ENCODE peak calls at places on chromosome 1, in ten cellular contexts. K is activated CD4-positive, alpha-beta T cell treated with anti-CD3 and anti-CD28 coated beads for 36 hours; W is globus pallidus; H is posterior vena cava; E is neural progenitor cell; Q is EL; Y is HTR-8/SVneo; C is astrocyte of the spinal cord; O is ELR; X is stimulated activated CD4-positive, alpha-beta T cell treated with anti-CD3 and anti-CD28 coated beads, Interleukin-4, amount 100 ng/mL, for 48 hours. U is an unnamed sample.
A peak's percentile ranks its signal among the peaks of the same experiment; 100 is the strongest.

GRCh38 chr1:222095606-222096475 is 354.0 kb upstream of the DUSP10 start:
- DNase-seq in K (peak; percentile 75), H (no peak), Y (peak; percentile 15), C (no peak), Q (peak; percentile 20), X (peak; percentile 45), O (peak; percentile 48), W (no peak), E (peak; percentile 51), U (peak; percentile 40)

GRCh38 chr1:82108843-82109242 is 308.1 kb downstream of the ADGRL2 start:
- DNase-seq in Q (no peak), W (no peak), Y (no peak), K (no peak), C (no peak), H (no peak), O (no peak), E (no peak), X (no peak), U (no peak)

GRCh38 chr1:238677567-238677966 is 708.8 kb upstream of the CHRM3 start:
- DNase-seq in Q (peak; percentile 65), Y (no peak), W (no peak), K (no peak), C (peak; percentile 35), H (no peak), O (peak; percentile 87), X (no peak), E (no peak), U (no peak)

GRCh38 chr1:87451229-87451900 is 122.7 kb downstream of the LMO4 start:
- DNase-seq in O (no peak), E (no peak), X (no peak), Y (no peak), Q (no peak), H (no peak), C (no peak), K (no peak), W (no peak), U (no peak)

GRCh38 chr1:159171688-159172501 is 480 bp downstream of the CADM3 start:
- DNase-seq in H (no peak), Q (peak; percentile 18), K (no peak), C (no peak), Y (no peak), X (no peak), O (no peak), W (no peak), E (peak; percentile 75), U (no peak)

GRCh38 chr1:208851376-208851775 is 607.2 kb upstream of the PLXNA2 start:
- DNase-seq in W (no peak), O (no peak), E (no peak), Y (no peak), C (no peak), H (no peak), K (no peak), Q (no peak), X (no peak), U (no peak)

GRCh38 chr1:198542632-198543031 is 2.2 kb upstream of the ATP6V1G3 start:
- DNase-seq in E (no peak), H (no peak), X (no peak), K (no peak), C (no peak), W (no peak), Y (no peak), Q (no peak), O (no peak), U (no peak)

GRCh38 chr1:2233997-2234761 is 6.1 kb downstream of the SKI start:
- DNase-seq in K (peak; percentile 81), X (no peak), Q (peak; percentile 89), O (peak; percentile 77), Y (no peak), H (peak; percentile 98), C (peak; percentile 75), E (no peak), W (peak; percentile 78), U (peak; percentile 76)

GRCh38 chr1:246067432-246068021 is 439.6 kb downstream of the SMYD3 start:
- DNase-seq in X (no peak), W (no peak), C (no peak), Q (peak; percentile 23), Y (no peak), E (no peak), O (peak; percentile 36), H (no peak), K (no peak), U (no peak)